ENCODE peak calls at places on chromosomes 7 and 10, in four cellular contexts. One of them, this sample, is unnamed.

GRCh38 chr7:104972510-104972909 is 41.5 kb upstream of the KMT2E start:
- DNase-seq in NB4: no peak
- DNase-seq in T-helper 9 cell: no peak
- DNase-seq in T-helper 2 cell: no peak
- DNase-seq in this sample: no peak

GRCh38 chr7:103934508-103934907 is 55.0 kb downstream of the RELN start:
- DNase-seq in T-helper 2 cell: no peak
- DNase-seq in NB4: no peak
- DNase-seq in T-helper 9 cell: no peak
- DNase-seq in this sample: no peak

GRCh38 chr10:24118246-24118645 is 90.7 kb upstream of the KIAA1217 start:
- DNase-seq in T-helper 9 cell: no peak
- DNase-seq in NB4: no peak
- DNase-seq in T-helper 2 cell: no peak
- DNase-seq in this sample: no peak

GRCh38 chr10:126459032-126459831 is 71.0 kb upstream of the ADAM12 start:
- DNase-seq in NB4: no peak
- DNase-seq in T-helper 9 cell: no peak
- DNase-seq in T-helper 2 cell: no peak
- DNase-seq in this sample: peak; percentile 29

GRCh38 chr10:128629111-128630096 is 503.2 kb upstream of the MKI67 start:
- DNase-seq in T-helper 9 cell: no peak
- DNase-seq in NB4: no peak
- DNase-seq in T-helper 2 cell: no peak
- DNase-seq in this sample: peak; percentile 98

GRCh38 chr10:91352760-91353159 is 57.4 kb upstream of the HECTD2 start:
- DNase-seq in T-helper 2 cell: no peak
- DNase-seq in T-helper 9 cell: no peak
- DNase-seq in NB4: no peak
- DNase-seq in this sample: no peak

GRCh38 chr10:33412261-33413092 is 78.0 kb upstream of the NRP1 start:
- DNase-seq in T-helper 9 cell: no peak
- DNase-seq in NB4: no peak
- DNase-seq in T-helper 2 cell: no peak
- DNase-seq in this sample: no peak

GRCh38 chr10:88792656-88793055 is 9.9 kb upstream of the LIPM start:
- DNase-seq in T-helper 2 cell: no peak
- DNase-seq in NB4: peak; percentile 95
- DNase-seq in T-helper 9 cell: no peak
- DNase-seq in this sample: no peak

GRCh38 chr7:82081644-82082224 is 311.9 kb upstream of the HGF start:
- DNase-seq in T-helper 9 cell: no peak
- DNase-seq in T-helper 2 cell: no peak
- DNase-seq in NB4: no peak
- DNase-seq in this sample: peak; percentile 43

GRCh38 chr7:45174328-45174610 is 16.7 kb downstream of the RAMP3 start:
- DNase-seq in T-helper 9 cell: no peak
- DNase-seq in T-helper 2 cell: no peak
- DNase-seq in NB4: no peak
- DNase-seq in this sample: no peak

GRCh38 chr10:125788156-125789034 is 12.8 kb upstream of the MMP21 start:
- DNase-seq in T-helper 9 cell: no peak
- DNase-seq in NB4: no peak
- DNase-seq in T-helper 2 cell: no peak
- DNase-seq in this sample: no peak

GRCh38 chr7:149284343-149284742 is 22.3 kb downstream of the ZNF783 start:
- DNase-seq in T-helper 9 cell: peak; percentile 38
- DNase-seq in NB4: no peak
- DNase-seq in T-helper 2 cell: no peak
- DNase-seq in this sample: no peak

GRCh38 chr10:14548474-14548873 is 217.8 kb upstream of the FRMD4A start:
- DNase-seq in T-helper 2 cell: no peak
- DNase-seq in T-helper 9 cell: no peak
- DNase-seq in NB4: no peak
- DNase-seq in this sample: no peak

GRCh38 chr10:17077251-17077904 is 52.2 kb downstream of the CUBN start:
- DNase-seq in T-helper 2 cell: no peak
- DNase-seq in NB4: no peak
- DNase-seq in T-helper 9 cell: no peak
- DNase-seq in this sample: no peak

GRCh38 chr10:53357587-53357986 is 585.0 kb upstream of the MBL2 start:
- DNase-seq in T-helper 2 cell: no peak
- DNase-seq in T-helper 9 cell: no peak
- DNase-seq in NB4: no peak
- DNase-seq in this sample: peak; percentile 51

GRCh38 chr10:102422586-102423129 is 2.0 kb downstream of the FBXL15 start:
- DNase-seq in T-helper 2 cell: no peak
- DNase-seq in T-helper 9 cell: no peak
- DNase-seq in NB4: peak; percentile 89
- DNase-seq in this sample: peak; percentile 91

GRCh38 chr7:132865766-132866531 is 215.9 kb downstream of the CHCHD3 start:
- DNase-seq in T-helper 9 cell: no peak
- DNase-seq in T-helper 2 cell: no peak
- DNase-seq in NB4: no peak
- DNase-seq in this sample: no peak

GRCh38 chr10:13839430-13839986 is 252.7 kb downstream of the PRPF18 start:
- DNase-seq in T-helper 2 cell: no peak
- DNase-seq in NB4: no peak
- DNase-seq in T-helper 9 cell: no peak
- DNase-seq in this sample: peak; percentile 94

GRCh38 chr7:95527033-95527775 is 41.5 kb downstream of the ASB4 start:
- DNase-seq in NB4: peak; percentile 65
- DNase-seq in T-helper 2 cell: no peak
- DNase-seq in T-helper 9 cell: no peak
- DNase-seq in this sample: peak; percentile 79

GRCh38 chr7:63900394-63901203 is 98.0 kb upstream of the ZNF722 start:
- DNase-seq in T-helper 9 cell: peak; percentile 76
- DNase-seq in NB4: peak; percentile 97
- DNase-seq in T-helper 2 cell: peak; percentile 77
- DNase-seq in this sample: no peak

GRCh38 chr7:28654111-28654510 is 241.8 kb downstream of the CREB5 start:
- DNase-seq in T-helper 2 cell: no peak
- DNase-seq in T-helper 9 cell: no peak
- DNase-seq in NB4: no peak
- DNase-seq in this sample: no peak

GRCh38 chr10:71632896-71633600 is 86.5 kb downstream of the C10orf105 start:
- DNase-seq in T-helper 9 cell: no peak
- DNase-seq in T-helper 2 cell: no peak
- DNase-seq in NB4: no peak
- DNase-seq in this sample: no peak

GRCh38 chr7:128431754-128432153 is 22.0 kb upstream of the IMPDH1 start:
- DNase-seq in T-helper 9 cell: no peak
- DNase-seq in T-helper 2 cell: no peak
- DNase-seq in NB4: no peak
- DNase-seq in this sample: no peak

GRCh38 chr10:128061306-128062300 is 64.6 kb downstream of the MKI67 start:
- DNase-seq in NB4: no peak
- DNase-seq in T-helper 9 cell: no peak
- DNase-seq in T-helper 2 cell: no peak
- DNase-seq in this sample: no peak

GRCh38 chr7:92131093-92131492 is 3.2 kb downstream of the CYP51A1 start:
- DNase-seq in T-helper 2 cell: no peak
- DNase-seq in T-helper 9 cell: no peak
- DNase-seq in NB4: no peak
- DNase-seq in this sample: no peak

This sample was measured in islet precursor cell.